ENCODE peak calls at places on chromosomes 7 and 10, in four cellular contexts. E, P, F and D are unnamed samples.

GRCh38 chr7:9250876-9251275 is 817.5 kb downstream of the NXPH1 start:
- DNase-seq in P (no peak), F (no peak), E (no peak), D (no peak)

GRCh38 chr7:55206235-55207029 is 158.7 kb upstream of the LANCL2 start:
- DNase-seq in P (no peak), E (no peak), F (no peak), D (no peak)

GRCh38 chr10:117461766-117462423 is 80.7 kb upstream of the EMX2 start:
- DNase-seq in E (no peak), P (no peak), F (no peak), D (no peak)

GRCh38 chr10:53387546-53387945 is 615.0 kb upstream of the MBL2 start:
- DNase-seq in E (no peak), F (no peak), P (no peak), D (no peak)

GRCh38 chr7:112462236-112462635 is 12.0 kb downstream of the IFRD1 start:
- DNase-seq in E (no peak), F (no peak), P (no peak), D (no peak)

GRCh38 chr7:136023134-136023869 is 46.1 kb upstream of the MTPN start:
- DNase-seq in F (no peak), P (no peak), E (no peak), D (no peak)

GRCh38 chr10:67549390-67549789 is 146.6 kb downstream of the CTNNA3 start:
- DNase-seq in E (no peak), F (no peak), P (no peak), D (no peak)

GRCh38 chr10:69807122-69807521 is 5.4 kb downstream of the COL13A1 start:
- DNase-seq in F (no peak), E (no peak), P (no peak), D (no peak)

GRCh38 chr10:103983367-103983911 is 16.5 kb downstream of the SLK start:
- DNase-seq in E (no peak), F (no peak), P (no peak), D (no peak)

GRCh38 chr10:132196178-132197113 is 9.7 kb downstream of the DPYSL4 start:
- DNase-seq in F (no peak), E (no peak), P (no peak), D (no peak)

GRCh38 chr7:158702944-158703343 is 1.7 kb downstream of the NCAPG2 start:
- DNase-seq in F (no peak), P (no peak), E (no peak), D (no peak)

GRCh38 chr10:12549297-12549696 is 199.9 kb downstream of the CAMK1D start:
- DNase-seq in F (no peak), P (no peak), E (no peak), D (no peak)

GRCh38 chr10:36026656-36027390 is 384.7 kb upstream of the FZD8 start:
- DNase-seq in F (no peak), P (no peak), E (no peak), D (no peak)

GRCh38 chr7:32518534-32519140 is 23.3 kb downstream of the AVL9 start:
- DNase-seq in F (no peak), P (no peak), E (no peak), D (no peak)

GRCh38 chr7:20642171-20642570 is 26.7 kb downstream of the ABCB5 start:
- DNase-seq in E (no peak), F (no peak), P (no peak), D (no peak)

GRCh38 chr7:139808401-139808800 is 20.7 kb upstream of the TBXAS1 start:
- DNase-seq in E (no peak), P (no peak), F (no peak), D (no peak)

GRCh38 chr7:108211382-108212201 is 81.4 kb upstream of the LAMB4 start:
- DNase-seq in E (no peak), P (no peak), F (no peak), D (no peak)

GRCh38 chr10:93815304-93816091 is 57.8 kb downstream of the LGI1 start:
- DNase-seq in F (no peak), E (no peak), P (no peak), D (no peak)

GRCh38 chr7:139588632-139589031 is 65.1 kb downstream of the CLEC2L start:
- DNase-seq in P (no peak), E (no peak), F (no peak), D (no peak)

GRCh38 chr7:30038182-30038980 is 10.2 kb downstream of the PLEKHA8 start:
- DNase-seq in E (no peak), F (no peak), P (no peak), D (no peak)

GRCh38 chr10:132422169-132422691 is 25.2 kb downstream of the PWWP2B start:
- DNase-seq in P (no peak), E (no peak), F (no peak), D (no peak)

GRCh38 chr7:13948019-13948781 is 41.3 kb downstream of the ETV1 start:
- DNase-seq in F (no peak), E (no peak), P (no peak), D (no peak)

GRCh38 chr10:70445718-70446485 is 4.4 kb upstream of the NODAL start:
- DNase-seq in F (no peak), P (no peak), E (no peak), D (no peak)

GRCh38 chr10:76354349-76354748 is 922.9 kb downstream of the LRMDA start:
- DNase-seq in P (no peak), E (no peak), F (no peak), D (no peak)

GRCh38 chr10:49633327-49634045 is 19.6 kb downstream of the CHAT start:
- DNase-seq in P (no peak), F (no peak), E (no peak), D (no peak)

GRCh38 chr10:133361227-133361626 is 3.4 kb upstream of the FUOM start:
- DNase-seq in E (no peak), P (no peak), F (no peak), D (no peak)